ENCODE peak calls at places on chromosome 14, in ten cellular contexts. Q is astrocyte of the cerebellum, C is GM12865, H is A549, B is tibial artery, W is BE2C, N is GM23338, K is heart left ventricle, X is body of pancreas, F is mammary epithelial cell. L is an unnamed sample.

GRCh38 chr14:100239200-100239839 is 376 bp downstream of the YY1 start:
- DNase-seq in Q (no peak), C (peak), H (no peak), B (no peak), W (peak), N (no peak), K (peak), X (peak), F (no peak), L (no peak)

GRCh38 chr14:91897121-91897701 is 29.9 kb upstream of the TC2N start:
- DNase-seq in Q (peak), C (no peak), H (no peak), B (peak), W (no peak), N (peak), K (peak), X (peak), F (peak), L (no peak)

GRCh38 chr14:34436118-34436905 is 25.7 kb downstream of the SPTSSA start:
- DNase-seq in Q (no peak), C (peak), H (no peak), B (no peak), W (no peak), N (no peak), K (no peak), X (no peak), F (peak), L (no peak)

GRCh38 chr14:78836777-78837176 is 666.6 kb downstream of the NRXN3 start:
- DNase-seq in Q (peak), C (peak), H (peak), B (no peak), W (peak), N (peak), K (no peak), X (peak), F (peak), L (peak)

GRCh38 chr14:97703006-97703760 is 906.0 kb downstream of the VRK1 start:
- DNase-seq in Q (no peak), C (peak), H (no peak), B (no peak), W (no peak), N (no peak), K (no peak), X (no peak), F (no peak), L (no peak)

GRCh38 chr14:80941241-80942157 is at the start of gene CEP128:
- DNase-seq in Q (peak), C (peak), H (peak), B (peak), W (peak), N (peak), K (peak), X (peak), F (peak), L (peak)

GRCh38 chr14:105910426-105910825 is 384.0 kb downstream of the TMEM121 start:
- DNase-seq in Q (no peak), C (no peak), H (no peak), B (no peak), W (no peak), N (no peak), K (no peak), X (no peak), F (no peak), L (no peak)

GRCh38 chr14:61196792-61197191 is 84.3 kb downstream of the TMEM30B start:
- DNase-seq in Q (no peak), C (no peak), H (peak), B (no peak), W (no peak), N (no peak), K (no peak), X (no peak), F (peak), L (no peak)

GRCh38 chr14:78618379-78618778 is 448.2 kb downstream of the NRXN3 start:
- DNase-seq in Q (no peak), C (no peak), H (no peak), B (no peak), W (no peak), N (no peak), K (no peak), X (no peak), F (no peak), L (no peak)

GRCh38 chr14:43887523-43887922 is 619.6 kb downstream of the FSCB start:
- DNase-seq in Q (no peak), C (no peak), H (no peak), B (no peak), W (no peak), N (no peak), K (no peak), X (no peak), F (no peak), L (no peak)

GRCh38 chr14:90509403-90509802 is 112.6 kb downstream of the CALM1 start:
- DNase-seq in Q (no peak), C (no peak), H (no peak), B (no peak), W (no peak), N (no peak), K (no peak), X (no peak), F (no peak), L (no peak)

GRCh38 chr14:94027566-94028449 is 1.7 kb downstream of the OTUB2 start:
- DNase-seq in Q (no peak), C (no peak), H (no peak), B (no peak), W (no peak), N (no peak), K (no peak), X (no peak), F (peak), L (no peak)

GRCh38 chr14:47675489-47676300 is at the start of gene MDGA2:
- DNase-seq in Q (no peak), C (no peak), H (peak), B (no peak), W (peak), N (peak), K (no peak), X (no peak), F (peak), L (no peak)

GRCh38 chr14:99267871-99268775 is 3.9 kb downstream of the BCL11B start:
- DNase-seq in Q (no peak), C (no peak), H (no peak), B (no peak), W (no peak), N (no peak), K (no peak), X (no peak), F (no peak), L (no peak)

GRCh38 chr14:81221579-81222102 is 882 bp upstream of the GTF2A1 start:
- DNase-seq in Q (no peak), C (peak), H (no peak), B (no peak), W (no peak), N (peak), K (no peak), X (peak), F (no peak), L (no peak)

GRCh38 chr14:104970231-104971068 is 7.7 kb downstream of the AHNAK2 start:
- DNase-seq in Q (peak), C (no peak), H (peak), B (peak), W (peak), N (peak), K (no peak), X (no peak), F (peak), L (no peak)

GRCh38 chr14:90870950-90871604 is 54.8 kb upstream of the TTC7B start:
- DNase-seq in Q (no peak), C (no peak), H (no peak), B (no peak), W (no peak), N (no peak), K (no peak), X (no peak), F (peak), L (no peak)

GRCh38 chr14:95440496-95440895 is 76.0 kb downstream of the SYNE3 start:
- DNase-seq in Q (no peak), C (no peak), H (no peak), B (no peak), W (no peak), N (no peak), K (no peak), X (no peak), F (no peak), L (no peak)

GRCh38 chr14:61765225-61765943 is 3.2 kb downstream of the SNAPC1 start:
- DNase-seq in Q (no peak), C (no peak), H (no peak), B (no peak), W (no peak), N (no peak), K (no peak), X (no peak), F (no peak), L (no peak)

GRCh38 chr14:105203057-105203494 is 22.0 kb upstream of the NUDT14 start:
- DNase-seq in Q (peak), C (peak), H (peak), B (peak), W (peak), N (peak), K (peak), X (peak), F (peak), L (no peak)

GRCh38 chr14:60861545-60862147 is 119.2 kb downstream of the TRMT5 start:
- DNase-seq in Q (no peak), C (no peak), H (no peak), B (no peak), W (no peak), N (no peak), K (no peak), X (no peak), F (no peak), L (no peak)

GRCh38 chr14:72651081-72651480 is 242.8 kb downstream of the DPF3 start:
- DNase-seq in Q (peak), C (no peak), H (no peak), B (no peak), W (peak), N (no peak), K (no peak), X (no peak), F (no peak), L (no peak)

GRCh38 chr14:69625299-69626131 is 14.1 kb downstream of the SUSD6 start:
- DNase-seq in Q (no peak), C (peak), H (no peak), B (peak), W (no peak), N (no peak), K (peak), X (peak), F (peak), L (no peak)

GRCh38 chr14:80388980-80389711 is 177.8 kb upstream of the DIO2 start:
- DNase-seq in Q (peak), C (no peak), H (peak), B (no peak), W (no peak), N (no peak), K (no peak), X (no peak), F (peak), L (peak)

GRCh38 chr14:99348816-99349609 is 77.0 kb upstream of the BCL11B start:
- DNase-seq in Q (no peak), C (no peak), H (no peak), B (no peak), W (no peak), N (no peak), K (no peak), X (peak), F (no peak), L (no peak)

GRCh38 chr14:53955671-53956426 is 776 bp downstream of the BMP4 start:
- DNase-seq in Q (no peak), C (peak), H (no peak), B (peak), W (no peak), N (peak), K (peak), X (peak), F (no peak), L (no peak)

DNA sequence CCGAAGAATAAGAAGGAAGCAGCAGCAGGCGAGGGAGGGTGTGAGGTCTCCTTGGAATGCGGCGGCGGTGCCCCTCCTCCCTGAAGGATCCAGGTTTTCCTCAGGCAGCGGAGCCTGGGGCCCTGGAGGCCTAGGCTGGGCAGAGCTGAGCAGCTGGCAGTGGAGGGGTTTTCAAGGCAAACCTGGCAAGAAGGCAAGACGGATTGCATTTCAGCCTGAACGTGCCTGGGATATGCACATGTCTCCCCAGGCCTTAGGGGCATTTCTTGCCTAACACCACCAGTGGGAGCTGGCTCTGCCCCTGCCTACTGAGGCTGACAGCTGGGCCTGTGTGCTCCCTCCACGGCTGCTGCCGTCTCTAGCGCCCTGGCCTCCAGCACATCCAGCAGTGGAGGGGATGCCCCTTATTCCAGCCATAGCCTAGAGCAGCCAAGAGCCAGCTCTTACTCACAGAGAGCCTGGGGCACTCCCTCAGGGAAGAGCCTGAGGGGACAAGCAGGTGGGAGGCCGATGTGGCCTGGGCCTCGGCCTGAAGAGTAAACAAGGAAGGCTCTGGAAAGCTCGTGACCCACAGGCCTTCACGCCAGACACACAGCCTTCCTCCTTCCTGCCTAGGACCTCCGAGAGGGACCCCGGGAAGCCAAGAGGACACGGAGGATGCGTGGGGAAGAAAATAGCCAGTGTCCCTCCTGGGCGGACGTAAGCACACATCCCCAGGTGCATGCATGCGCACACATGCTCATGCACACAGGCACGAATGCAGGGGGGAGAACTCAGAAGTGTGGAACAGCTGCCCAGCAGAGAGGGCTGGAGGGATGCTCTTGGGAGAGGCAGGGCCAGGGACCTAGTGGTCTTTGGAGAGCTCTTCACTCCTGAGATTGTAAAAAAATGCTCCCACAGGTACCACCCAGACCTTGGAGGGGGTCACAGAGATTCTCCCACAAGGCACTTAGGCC is 23.0 kb upstream of the EIF2B2 start:
- DNase-seq in Q (no peak), C (no peak), H (no peak), B (peak), W (peak), N (peak), K (no peak), X (no peak), F (no peak), L (no peak)
- TF ChIP-seq CTCF in Q (peak), C (no peak), H (no peak), B (peak), W (peak), N (peak), K (no peak), X (no peak), F (peak), L (no peak)

DNA sequence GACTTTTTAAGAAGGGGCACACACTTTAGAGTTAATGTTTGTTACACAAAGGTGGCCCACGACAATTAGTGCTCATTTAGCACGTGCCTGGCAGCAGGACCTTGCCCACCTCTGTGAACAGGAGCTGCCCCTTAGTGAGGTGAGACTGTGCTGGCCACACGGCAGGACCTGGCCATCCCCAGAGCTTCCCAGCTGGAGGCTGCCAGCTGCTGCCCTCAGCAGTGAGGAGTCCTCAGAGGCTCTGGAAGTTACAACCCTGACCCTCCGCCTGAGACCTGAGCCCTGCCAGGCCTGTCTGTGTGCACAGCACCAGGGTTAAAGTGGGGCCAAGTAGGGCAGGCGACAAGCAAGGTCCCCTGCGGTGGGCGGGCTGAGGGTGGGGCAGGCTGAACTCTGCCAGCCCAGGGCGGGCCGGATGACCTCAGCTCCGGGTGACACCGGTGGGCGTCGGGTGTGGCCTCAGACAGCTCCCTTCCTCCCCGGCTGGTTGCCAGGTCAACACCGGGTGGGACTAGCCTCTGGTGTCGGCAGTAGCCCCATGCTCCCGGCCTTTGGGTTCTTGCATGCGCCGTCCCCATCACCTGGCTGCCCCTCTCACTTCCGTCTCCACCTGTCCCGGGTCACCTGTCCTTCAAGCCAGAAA is 9.2 kb upstream of the LBHD2 start:
- DNase-seq in Q (no peak), C (peak), H (peak), B (peak), W (peak), N (peak), K (peak), X (peak), F (no peak), L (no peak)
- H3K4me3 ChIP-seq in Q (peak), C (no peak), H (peak), B (peak), W (peak), N (peak), K (peak), X (no peak), F (peak), L (peak)

GRCh38 chr14:32933623-32933942 is 5.1 kb upstream of the NPAS3 start:
- DNase-seq in Q (peak), C (no peak), H (no peak), B (no peak), W (no peak), N (peak), K (no peak), X (no peak), F (no peak), L (no peak)
- TF ChIP-seq CTCF in Q (peak), C (no peak), H (no peak), B (peak), W (peak), N (no peak), K (no peak), X (no peak), F (peak), L (peak)

DNA sequence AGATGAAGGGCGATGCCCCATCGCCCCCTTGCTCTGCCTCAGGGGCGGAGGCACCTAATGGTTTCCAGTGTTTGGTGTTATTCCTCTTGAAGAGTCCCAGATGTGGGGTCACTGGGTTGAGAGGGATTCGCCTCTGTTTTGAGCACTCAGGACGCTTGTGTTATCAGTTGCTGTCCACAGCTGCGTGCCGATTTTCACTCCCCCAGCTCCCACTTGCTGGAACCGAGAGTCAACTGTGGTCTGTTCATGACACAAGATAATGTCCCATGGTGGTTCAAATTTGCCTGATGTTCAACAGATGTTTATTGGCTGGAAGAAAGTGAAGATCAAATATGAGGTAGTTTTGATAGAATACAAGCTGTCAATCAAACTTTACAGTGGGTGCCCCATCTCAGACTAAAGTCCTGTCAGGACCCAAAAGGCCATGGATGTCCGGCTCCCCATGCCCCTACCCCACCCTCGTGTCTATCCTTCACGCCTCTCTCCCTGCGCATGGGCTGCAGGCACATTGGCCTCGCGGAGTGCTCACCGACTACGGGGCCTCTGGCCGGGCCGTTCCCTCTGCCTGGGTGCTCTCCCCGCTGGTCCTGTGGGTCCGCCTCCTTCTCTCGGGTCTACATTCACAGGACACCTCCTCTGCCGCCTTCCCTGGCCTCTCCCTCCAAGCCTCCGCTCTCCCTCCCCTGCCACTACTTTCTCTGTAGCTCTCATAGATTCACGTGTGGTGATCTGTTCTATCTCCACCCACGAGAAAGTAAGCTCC is 6.9 kb upstream of the TRAF3 start:
- DNase-seq in Q (no peak), C (no peak), H (no peak), B (no peak), W (no peak), N (no peak), K (no peak), X (no peak), F (no peak), L (no peak)
- H3K4me3 ChIP-seq in Q (no peak), C (no peak), H (no peak), B (no peak), W (no peak), N (no peak), K (no peak), X (no peak), F (no peak), L (no peak)

DNA sequence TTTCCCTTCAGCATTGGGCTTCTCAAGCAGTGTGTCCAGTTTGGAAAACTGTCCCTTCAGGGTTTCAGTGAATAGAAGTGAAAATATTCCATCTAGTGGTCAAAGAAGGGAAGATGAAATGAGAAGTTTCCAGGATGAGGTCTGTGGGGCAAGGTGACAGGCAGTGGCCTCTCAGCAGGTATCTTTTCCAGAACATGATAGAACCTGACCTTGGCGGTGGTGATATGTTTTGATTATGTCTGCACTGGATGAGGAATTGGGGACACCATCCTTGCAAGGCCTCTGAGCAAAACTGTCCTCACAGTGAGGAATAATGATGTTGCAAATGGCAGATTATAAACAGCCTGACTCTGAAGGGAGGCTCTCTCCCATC is 4.7 kb downstream of the GPX2 start:
- DNase-seq in Q (no peak), C (no peak), H (peak), B (no peak), W (no peak), N (no peak), K (no peak), X (no peak), F (no peak), L (no peak)
- TF ChIP-seq CTCF in Q (peak), C (no peak), H (peak), B (peak), W (peak), N (peak), K (peak), X (peak), F (peak), L (peak)

GRCh38 chr14:22822017-22822618 is 6.9 kb upstream of the SLC7A7 start:
- DNase-seq in Q (no peak), C (no peak), H (no peak), B (no peak), W (no peak), N (peak), K (no peak), X (no peak), F (no peak), L (no peak)
- H3K4me3 ChIP-seq in Q (no peak), C (peak), H (no peak), B (peak), W (no peak), N (peak), K (peak), X (no peak), F (no peak), L (peak)

GRCh38 chr14:20818861-20819260 is 16.2 kb upstream of the RNASE1 start:
- DNase-seq in Q (no peak), C (no peak), H (no peak), B (no peak), W (no peak), N (peak), K (no peak), X (peak), F (no peak), L (no peak)
- TF ChIP-seq CTCF in Q (peak), C (no peak), H (peak), B (no peak), W (peak), N (peak), K (no peak), X (no peak), F (no peak), L (peak)